ENCODE peak calls at places on chromosome 11, in ten cellular contexts. H is HFF-Myc, M is thoracic aorta, X is fibroblast of pulmonary artery, R is Caco-2, V is mucosa of descending colon, U is Calu3, T is nephron progenitor cell, J is AG04450, K is GM06990. F is an unnamed sample.

GRCh38 chr11:121589946-121590537 is 137.3 kb upstream of the SORL1-AS1 start:
- DNase-seq in H (no peak), M (no peak), X (no peak), R (no peak), V (no peak), U (no peak), T (no peak), J (no peak), K (peak), F (no peak)

GRCh38 chr11:102819491-102819890 is 21.5 kb upstream of the MMP1 start:
- DNase-seq in H (no peak), M (no peak), X (no peak), R (no peak), V (no peak), U (no peak), T (no peak), J (no peak), K (no peak), F (no peak)

GRCh38 chr11:118198370-118198769 is 21.9 kb upstream of the SCN2B start:
- DNase-seq in H (no peak), M (peak), X (peak), R (peak), V (peak), U (peak), T (peak), J (peak), K (peak), F (peak)

GRCh38 chr11:8768625-8769333 is 86.2 kb downstream of the RPL27A start:
- DNase-seq in H (no peak), M (peak), X (peak), R (peak), V (no peak), U (peak), T (no peak), J (no peak), K (no peak), F (no peak)

GRCh38 chr11:28566643-28567042 is 458.5 kb downstream of the METTL15 start:
- DNase-seq in H (peak), M (peak), X (peak), R (no peak), V (peak), U (peak), T (peak), J (peak), K (no peak), F (peak)

GRCh38 chr11:122505304-122506006 is 150.1 kb upstream of the UBASH3B start:
- DNase-seq in H (peak), M (peak), X (peak), R (peak), V (peak), U (peak), T (peak), J (peak), K (no peak), F (peak)

GRCh38 chr11:112227002-112227401 is 774 bp downstream of the PTS start:
- DNase-seq in H (no peak), M (no peak), X (peak), R (no peak), V (no peak), U (no peak), T (no peak), J (no peak), K (no peak), F (no peak)

GRCh38 chr11:9692696-9693095 is 28.8 kb downstream of the SWAP70 start:
- DNase-seq in H (no peak), M (no peak), X (no peak), R (no peak), V (no peak), U (no peak), T (no peak), J (no peak), K (no peak), F (no peak)

GRCh38 chr11:86486261-86487030 is 111.8 kb downstream of the CCDC81 start:
- DNase-seq in H (no peak), M (no peak), X (no peak), R (no peak), V (no peak), U (no peak), T (no peak), J (no peak), K (peak), F (no peak)

GRCh38 chr11:128904872-128905344 is 13.8 kb downstream of the KCNJ5 start:
- DNase-seq in H (no peak), M (no peak), X (no peak), R (no peak), V (peak), U (peak), T (peak), J (no peak), K (no peak), F (no peak)

GRCh38 chr11:43367382-43368178 is 8.9 kb downstream of the TTC17 start:
- DNase-seq in H (no peak), M (no peak), X (peak), R (no peak), V (no peak), U (no peak), T (no peak), J (peak), K (no peak), F (no peak)

GRCh38 chr11:79439893-79440450 is 858 bp downstream of the TENM4 start:
- DNase-seq in H (no peak), M (no peak), X (no peak), R (no peak), V (peak), U (no peak), T (peak), J (no peak), K (peak), F (peak)

GRCh38 chr11:20197881-20198280 is 37.6 kb upstream of the DBX1 start:
- DNase-seq in H (no peak), M (no peak), X (no peak), R (no peak), V (no peak), U (no peak), T (no peak), J (no peak), K (peak), F (no peak)

GRCh38 chr11:68216171-68216938 is 3.3 kb upstream of the KMT5B start:
- DNase-seq in H (no peak), M (no peak), X (no peak), R (no peak), V (peak), U (peak), T (no peak), J (no peak), K (no peak), F (no peak)

GRCh38 chr11:107676341-107676740 is 35.5 kb downstream of the SLN start:
- DNase-seq in H (no peak), M (no peak), X (no peak), R (no peak), V (no peak), U (no peak), T (no peak), J (no peak), K (no peak), F (no peak)

GRCh38 chr11:4684631-4685285 is 12.9 kb downstream of the OR51E2 start:
- DNase-seq in H (no peak), M (no peak), X (no peak), R (no peak), V (no peak), U (no peak), T (no peak), J (no peak), K (no peak), F (no peak)

GRCh38 chr11:113841691-113842090 is 33.7 kb downstream of the USP28 start:
- DNase-seq in H (no peak), M (no peak), X (no peak), R (no peak), V (no peak), U (no peak), T (no peak), J (no peak), K (no peak), F (no peak)

GRCh38 chr11:8310743-8311298 is 47.1 kb upstream of the LMO1 start:
- DNase-seq in H (no peak), M (no peak), X (no peak), R (no peak), V (no peak), U (no peak), T (no peak), J (no peak), K (no peak), F (no peak)

GRCh38 chr11:128085276-128085675 is 502.1 kb downstream of the ETS1 start:
- DNase-seq in H (no peak), M (no peak), X (no peak), R (no peak), V (no peak), U (no peak), T (no peak), J (no peak), K (no peak), F (no peak)

GRCh38 chr11:3942160-3942955 is 86.9 kb downstream of the STIM1 start:
- DNase-seq in H (no peak), M (no peak), X (no peak), R (no peak), V (no peak), U (no peak), T (no peak), J (no peak), K (no peak), F (no peak)

GRCh38 chr11:44427432-44427831 is 117.5 kb upstream of the ALX4 start:
- DNase-seq in H (no peak), M (no peak), X (no peak), R (no peak), V (no peak), U (peak), T (peak), J (no peak), K (no peak), F (no peak)

GRCh38 chr11:93059074-93059957 is 89.9 kb downstream of the MTNR1B start:
- DNase-seq in H (peak), M (no peak), X (peak), R (no peak), V (no peak), U (no peak), T (no peak), J (peak), K (no peak), F (no peak)

GRCh38 chr11:71322192-71322735 is 69.9 kb upstream of the SHANK2 start:
- DNase-seq in H (no peak), M (no peak), X (no peak), R (peak), V (no peak), U (no peak), T (no peak), J (no peak), K (no peak), F (no peak)

GRCh38 chr11:113193894-113194293 is 120.5 kb upstream of the TTC12 start:
- DNase-seq in H (no peak), M (no peak), X (peak), R (no peak), V (no peak), U (no peak), T (no peak), J (no peak), K (no peak), F (no peak)

GRCh38 chr11:102518296-102519094 is 12.1 kb downstream of the MMP7 start:
- DNase-seq in H (no peak), M (no peak), X (no peak), R (no peak), V (no peak), U (no peak), T (no peak), J (no peak), K (no peak), F (no peak)

GRCh38 chr11:34915136-34916013 is 804 bp downstream of the APIP start:
- DNase-seq in H (no peak), M (no peak), X (peak), R (no peak), V (no peak), U (no peak), T (no peak), J (no peak), K (no peak), F (no peak)

GRCh38 chr11:62392506-62392905 is 26.3 kb upstream of the SCGB1A1 start:
- DNase-seq in H (no peak), M (no peak), X (no peak), R (no peak), V (no peak), U (no peak), T (no peak), J (no peak), K (no peak), F (no peak)

GRCh38 chr11:76631566-76632308 is 38.8 kb downstream of the LRRC32 start:
- DNase-seq in H (no peak), M (no peak), X (no peak), R (no peak), V (no peak), U (no peak), T (no peak), J (no peak), K (no peak), F (no peak)

GRCh38 chr11:77146261-77147035 is 18.4 kb downstream of the MYO7A start:
- DNase-seq in H (no peak), M (no peak), X (no peak), R (no peak), V (peak), U (no peak), T (no peak), J (no peak), K (no peak), F (no peak)

GRCh38 chr11:76512851-76513653 is 68.2 kb downstream of the EMSY start:
- DNase-seq in H (peak), M (no peak), X (peak), R (no peak), V (no peak), U (no peak), T (no peak), J (peak), K (no peak), F (no peak)

GRCh38 chr11:66727282-66727882 is 1.6 kb downstream of the SPTBN2 start:
- DNase-seq in H (no peak), M (no peak), X (peak), R (peak), V (no peak), U (peak), T (peak), J (no peak), K (peak), F (peak)

GRCh38 chr11:60159868-60160267 is 23.0 kb downstream of the MS4A6A start:
- DNase-seq in H (no peak), M (no peak), X (no peak), R (no peak), V (no peak), U (no peak), T (no peak), J (no peak), K (no peak), F (no peak)

GRCh38 chr11:2305862-2306823 is 4.3 kb downstream of the TSPAN32 start:
- DNase-seq in H (peak), M (no peak), X (peak), R (no peak), V (peak), U (no peak), T (no peak), J (peak), K (no peak), F (no peak)

GRCh38 chr11:97345031-97345430 is 955.2 kb downstream of the JRKL start:
- DNase-seq in H (no peak), M (no peak), X (no peak), R (no peak), V (no peak), U (no peak), T (no peak), J (no peak), K (no peak), F (no peak)

GRCh38 chr11:5004429-5005274 is 10.0 kb downstream of the OR51L1 start:
- DNase-seq in H (peak), M (no peak), X (peak), R (no peak), V (no peak), U (peak), T (peak), J (peak), K (no peak), F (peak)

GRCh38 chr11:62104816-62105610 is 18.8 kb upstream of the INCENP start:
- DNase-seq in H (no peak), M (no peak), X (peak), R (no peak), V (no peak), U (no peak), T (no peak), J (no peak), K (no peak), F (no peak)

GRCh38 chr11:131671320-131671719 is 300.9 kb downstream of the NTM start:
- DNase-seq in H (no peak), M (no peak), X (no peak), R (peak), V (no peak), U (no peak), T (no peak), J (no peak), K (no peak), F (no peak)

GRCh38 chr11:131675489-131675888 is 305.1 kb downstream of the NTM start:
- DNase-seq in H (no peak), M (no peak), X (no peak), R (peak), V (no peak), U (no peak), T (no peak), J (no peak), K (no peak), F (no peak)

GRCh38 chr11:131672191-131672590 is 301.8 kb downstream of the NTM start:
- DNase-seq in H (no peak), M (no peak), X (no peak), R (no peak), V (no peak), U (no peak), T (no peak), J (no peak), K (no peak), F (no peak)

GRCh38 chr11:131671764-131672163 is 301.3 kb downstream of the NTM start:
- DNase-seq in H (no peak), M (no peak), X (no peak), R (no peak), V (no peak), U (no peak), T (peak), J (no peak), K (no peak), F (no peak)

GRCh38 chr11:131674051-131674755 is 303.8 kb downstream of the NTM start:
- DNase-seq in H (peak), M (no peak), X (peak), R (peak), V (no peak), U (peak), T (peak), J (peak), K (peak), F (peak)
- TF ChIP-seq CTCF in H (peak), M (peak), X (peak), R (peak), V (peak), U (peak), T (peak), J (peak), K (peak), F (peak)

DNA sequence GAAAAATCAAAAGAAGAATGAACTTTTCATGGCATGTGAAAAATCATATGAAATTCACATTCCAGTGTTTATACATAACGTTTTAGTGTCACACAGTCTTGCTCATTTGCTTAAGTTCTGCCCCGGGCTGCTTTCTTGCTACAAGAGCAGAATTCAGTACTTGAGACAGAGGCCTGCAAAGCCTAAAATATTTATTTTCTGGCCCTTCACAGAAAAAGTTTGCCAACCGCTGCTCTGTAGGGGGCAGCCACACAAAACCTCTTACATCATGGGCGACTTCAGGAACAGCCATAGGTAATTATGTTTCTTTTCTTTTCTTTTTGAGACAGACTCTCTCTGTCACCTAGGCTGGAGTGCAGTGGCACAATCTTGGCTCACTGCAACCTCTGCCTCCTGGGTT is 1.0 kb upstream of the ATG2A start:
- DNase-seq in H (peak), M (no peak), X (peak), R (no peak), V (no peak), U (no peak), T (no peak), J (peak), K (no peak), F (no peak)
- TF ChIP-seq CTCF in H (peak), M (no peak), X (peak), R (no peak), V (no peak), U (no peak), T (no peak), J (peak), K (peak), F (peak)

GRCh38 chr11:64361659-64362058 is 2.7 kb downstream of the RPS6KA4 start:
- DNase-seq in H (no peak), M (no peak), X (no peak), R (no peak), V (no peak), U (no peak), T (no peak), J (no peak), K (no peak), F (no peak)

GRCh38 chr11:64359712-64360402 is 895 bp downstream of the RPS6KA4 start:
- DNase-seq in H (no peak), M (no peak), X (no peak), R (no peak), V (peak), U (no peak), T (no peak), J (no peak), K (peak), F (no peak)

GRCh38 chr11:64360403-64360980 is 1.5 kb downstream of the RPS6KA4 start:
- DNase-seq in H (no peak), M (no peak), X (no peak), R (no peak), V (no peak), U (no peak), T (no peak), J (no peak), K (no peak), F (no peak)

GRCh38 chr11:64364435-64364834 is 5.5 kb downstream of the RPS6KA4 start:
- DNase-seq in H (no peak), M (no peak), X (no peak), R (no peak), V (no peak), U (no peak), T (no peak), J (no peak), K (no peak), F (no peak)

DNA sequence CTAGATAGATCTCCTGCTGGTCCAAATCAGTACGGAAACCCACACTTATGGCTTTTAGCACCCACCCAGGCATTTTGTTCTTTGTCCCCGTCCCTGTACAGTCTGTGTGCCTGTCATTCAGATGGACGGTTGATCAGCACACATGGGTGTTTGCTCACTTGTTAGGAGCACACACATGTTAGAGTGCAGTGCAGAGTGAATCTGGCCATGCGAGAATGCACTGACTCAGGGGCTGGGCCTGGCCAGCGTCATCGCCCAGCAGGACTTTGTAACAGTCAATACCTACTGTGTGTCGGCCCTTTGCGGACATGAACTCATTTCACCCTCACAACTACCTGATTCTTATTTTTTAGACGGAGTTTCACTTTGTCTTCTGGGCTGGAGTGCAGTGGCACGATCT is 3.4 kb downstream of the RPS6KA4 start:
- DNase-seq in H (no peak), M (no peak), X (no peak), R (no peak), V (no peak), U (no peak), T (no peak), J (no peak), K (no peak), F (no peak)
- TF ChIP-seq CTCF in H (no peak), M (no peak), X (no peak), R (no peak), V (no peak), U (no peak), T (no peak), J (no peak), K (no peak), F (no peak)

GRCh38 chr11:101331411-101331810 is 201.8 kb upstream of the PGR start:
- DNase-seq in H (no peak), M (no peak), X (no peak), R (no peak), V (no peak), U (no peak), T (no peak), J (no peak), K (no peak), F (no peak)

GRCh38 chr11:101326141-101326540 is 196.5 kb upstream of the PGR start:
- DNase-seq in H (no peak), M (no peak), X (no peak), R (no peak), V (no peak), U (no peak), T (no peak), J (no peak), K (no peak), F (no peak)

GRCh38 chr11:101323997-101324396 is 194.4 kb upstream of the PGR start:
- DNase-seq in H (no peak), M (no peak), X (peak), R (no peak), V (no peak), U (no peak), T (no peak), J (no peak), K (no peak), F (no peak)

GRCh38 chr11:101327908-101328307 is 198.3 kb upstream of the PGR start:
- DNase-seq in H (no peak), M (no peak), X (peak), R (no peak), V (no peak), U (no peak), T (no peak), J (no peak), K (no peak), F (no peak)
- TF ChIP-seq CTCF in H (no peak), M (no peak), X (no peak), R (no peak), V (no peak), U (no peak), T (no peak), J (no peak), K (no peak), F (no peak)

GRCh38 chr11:133978816-133979215 is 22.0 kb upstream of the IGSF9B start:
- DNase-seq in H (no peak), M (no peak), X (no peak), R (no peak), V (no peak), U (no peak), T (no peak), J (no peak), K (no peak), F (no peak)
- TF ChIP-seq CTCF in H (no peak), M (no peak), X (no peak), R (no peak), V (no peak), U (no peak), T (no peak), J (no peak), K (no peak), F (no peak)